ENCODE peak calls at places on chromosomes 12 and 14, in four cellular contexts. J is stomach, G is thoracic aorta, M is psoas muscle. L is an unnamed sample.

GRCh38 chr12:120470150-120470817 is 736 bp upstream of the SRSF9 start:
- DNase-seq in G (no peak), J (no peak), M (no peak), L (no peak)

GRCh38 chr14:75968461-75968860 is 13.3 kb downstream of the TGFB3 start:
- DNase-seq in G (no peak), M (no peak), J (no peak), L (no peak)

GRCh38 chr14:40312296-40312695 is 880.1 kb upstream of the FBXO33 start:
- DNase-seq in J (no peak), G (no peak), M (no peak), L (no peak)

GRCh38 chr14:61524211-61524806 is 171.0 kb upstream of the HIF1A start:
- DNase-seq in M (no peak), J (no peak), G (no peak), L (no peak)

GRCh38 chr14:91869556-91869955 is 2.2 kb upstream of the TC2N start:
- DNase-seq in G (no peak), M (no peak), J (no peak), L (no peak)

GRCh38 chr12:4114986-4115385 is 158.6 kb upstream of the CCND2 start:
- DNase-seq in J (no peak), G (no peak), M (no peak), L (no peak)

GRCh38 chr14:56512521-56512920 is 67.1 kb upstream of the TMEM260 start:
- DNase-seq in J (no peak), G (no peak), M (no peak), L (no peak)

GRCh38 chr14:99274346-99275221 is 2.6 kb upstream of the BCL11B start:
- DNase-seq in G (no peak), M (peak), J (peak), L (no peak)

GRCh38 chr12:132788375-132789098 is 26.9 kb upstream of the ANKLE2 start:
- DNase-seq in G (no peak), M (no peak), J (no peak), L (no peak)

GRCh38 chr14:42742084-42742483 is 1135.4 kb downstream of the LRFN5 start:
- DNase-seq in M (no peak), J (no peak), G (no peak), L (no peak)

GRCh38 chr12:109710747-109711595 is 2.7 kb upstream of the FAM222A start:
- DNase-seq in M (no peak), J (no peak), G (no peak), L (no peak)

GRCh38 chr12:1815814-1816729 is 4.3 kb upstream of the LRTM2 start:
- DNase-seq in G (no peak), J (no peak), M (no peak), L (no peak)

GRCh38 chr14:64746298-64747250 is 42.4 kb downstream of the PLEKHG3 start:
- DNase-seq in G (no peak), M (no peak), J (no peak), L (no peak)

GRCh38 chr12:21774358-21775129 is at the start of gene KCNJ8:
- DNase-seq in M (peak), G (peak), J (peak), L (no peak)

GRCh38 chr12:31491819-31492598 is 98.9 kb downstream of the DENND5B start:
- DNase-seq in G (no peak), J (no peak), M (no peak), L (no peak)

GRCh38 chr14:50395448-50395847 is 1.2 kb downstream of the CDKL1 start:
- DNase-seq in J (no peak), G (no peak), M (no peak), L (no peak)

GRCh38 chr12:12916135-12916956 is 25.0 kb downstream of the GPRC5A start:
- DNase-seq in M (peak), J (peak), G (peak), L (peak)

GRCh38 chr12:113762849-113763816 is 203.0 kb downstream of the RBM19 start:
- DNase-seq in G (no peak), J (no peak), M (no peak), L (no peak)

DNA sequence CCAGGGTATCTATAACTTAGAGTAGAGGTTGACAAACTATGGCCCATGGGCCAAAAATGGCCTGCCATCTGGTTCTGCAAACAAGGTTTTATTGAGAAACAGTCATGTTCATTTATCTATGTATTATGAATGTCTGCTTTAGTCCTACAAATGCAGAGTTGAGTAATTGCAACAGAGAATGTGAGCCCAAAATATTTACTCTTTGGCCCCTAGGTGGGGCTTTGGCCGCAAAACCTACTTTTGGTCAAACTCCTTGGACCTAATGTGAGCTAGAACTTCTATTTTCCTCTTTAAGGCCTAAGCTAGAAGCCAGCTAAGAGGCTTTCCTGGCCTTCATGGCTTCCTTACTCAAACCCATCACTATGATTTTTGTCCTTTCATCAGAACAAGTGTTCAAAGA is 379.1 kb downstream of the NELL2 start:
- DNase-seq in M (no peak), J (no peak), G (no peak), L (no peak)
- TF ChIP-seq CTCF in M (no peak), J (no peak), G (no peak), L (no peak)

GRCh38 chr14:97377550-97377949 is 580.4 kb downstream of the VRK1 start:
- DNase-seq in M (no peak), J (no peak), G (no peak), L (no peak)
- TF ChIP-seq CTCF in M (no peak), J (no peak), G (no peak), L (no peak)

GRCh38 chr14:95252219-95252618 is 67.5 kb downstream of the CLMN start:
- DNase-seq in M (no peak), J (peak), G (no peak), L (no peak)
- TF ChIP-seq CTCF in M (no peak), J (no peak), G (no peak), L (no peak)

DNA sequence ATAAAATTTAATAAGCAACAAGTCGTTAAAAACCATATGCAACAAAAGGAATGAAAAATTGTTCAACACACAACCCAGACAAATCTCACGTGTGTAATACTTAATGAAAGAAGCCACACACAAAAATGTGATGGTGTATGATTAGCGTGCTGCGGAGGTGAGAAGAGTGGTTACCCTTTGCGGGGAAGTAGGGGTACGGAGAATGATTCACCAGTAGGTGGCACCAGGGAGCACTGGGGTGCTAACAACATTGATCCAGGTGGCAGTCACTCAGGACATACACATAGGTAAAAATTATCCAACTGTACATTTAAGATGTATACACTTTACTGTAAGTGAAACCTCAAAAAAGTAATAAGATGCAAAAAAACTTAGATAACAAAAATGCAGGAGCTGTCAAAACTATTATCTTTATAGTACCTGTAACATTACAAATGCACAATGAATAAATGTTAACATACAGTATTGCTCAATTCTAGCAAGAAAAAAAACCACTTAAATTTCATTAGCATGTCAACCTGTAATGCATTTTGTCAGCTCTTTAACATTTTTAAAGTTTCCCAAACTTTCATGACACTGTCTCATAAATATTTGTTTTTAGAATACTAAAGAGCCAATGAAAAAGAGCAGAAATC is 46.8 kb downstream of the TMCC3 start:
- DNase-seq in M (no peak), G (no peak), J (peak), L (no peak)
- TF ChIP-seq CTCF in M (peak), G (peak), J (peak), L (peak)